ENCODE peak calls at places on chromosomes 12 and 14, in five cellular contexts. One of them, this sample, is unnamed. For H3K4me1, the result is how much of the 10 kb centered on the place peaks cover.

GRCh38 chr14:21913759-21914158 is 240.1 kb upstream of the OR4E1 start:
- DNase-seq in HepG2: peak
- DNase-seq in HCT116: peak
- DNase-seq in K562: peak
- DNase-seq in SK-N-SH: peak
- DNase-seq in this sample: peak

GRCh38 chr14:91119556-91120311 is 5.9 kb downstream of the DGLUCY start:
- DNase-seq in HCT116: peak
- DNase-seq in HepG2: no peak
- DNase-seq in SK-N-SH: no peak
- DNase-seq in K562: no peak
- DNase-seq in this sample: no peak

GRCh38 chr12:30696943-30697342 is 1.3 kb upstream of the IPO8 start:
- DNase-seq in K562: no peak
- DNase-seq in HepG2: no peak
- DNase-seq in SK-N-SH: no peak
- DNase-seq in HCT116: no peak
- DNase-seq in this sample: no peak

GRCh38 chr12:100289011-100289410 is 22.0 kb downstream of the SCYL2 start:
- DNase-seq in K562: no peak
- DNase-seq in HCT116: no peak
- DNase-seq in SK-N-SH: no peak
- DNase-seq in HepG2: no peak
- DNase-seq in this sample: no peak

GRCh38 chr12:52559979-52560378 is 7.0 kb upstream of the KRT71 start:
- DNase-seq in HepG2: no peak
- DNase-seq in HCT116: no peak
- DNase-seq in K562: no peak
- DNase-seq in SK-N-SH: no peak
- DNase-seq in this sample: no peak

GRCh38 chr12:54428050-54429013 is 9.3 kb upstream of the ITGA5 start:
- DNase-seq in HCT116: no peak
- DNase-seq in SK-N-SH: no peak
- DNase-seq in K562: peak
- DNase-seq in HepG2: no peak
- DNase-seq in this sample: no peak

GRCh38 chr12:90058721-90059120 is 350.1 kb upstream of the ATP2B1 start:
- DNase-seq in HCT116: no peak
- DNase-seq in SK-N-SH: no peak
- DNase-seq in K562: no peak
- DNase-seq in HepG2: no peak
- DNase-seq in this sample: no peak

GRCh38 chr12:15522574-15523187 is 200.4 kb downstream of the PTPRO start:
- DNase-seq in HCT116: peak
- DNase-seq in HepG2: peak
- DNase-seq in K562: no peak
- DNase-seq in SK-N-SH: peak
- DNase-seq in this sample: no peak

GRCh38 chr12:121802843-121803698 is 738 bp upstream of the SETD1B start:
- DNase-seq in K562: peak
- DNase-seq in HepG2: peak
- DNase-seq in SK-N-SH: peak
- DNase-seq in HCT116: peak
- DNase-seq in this sample: peak

GRCh38 chr14:37598973-37599526 is 3.6 kb downstream of the TTC6 start:
- DNase-seq in HepG2: no peak
- DNase-seq in K562: no peak
- DNase-seq in HCT116: no peak
- DNase-seq in SK-N-SH: no peak
- DNase-seq in this sample: no peak

GRCh38 chr14:73467377-73467776 is 9.0 kb upstream of the NUMB start:
- DNase-seq in SK-N-SH: no peak
- DNase-seq in K562: peak
- DNase-seq in HCT116: no peak
- DNase-seq in HepG2: no peak
- DNase-seq in this sample: no peak

GRCh38 chr12:131559517-131560516 is 151.1 kb upstream of the SFSWAP start:
- DNase-seq in HCT116: peak
- DNase-seq in HepG2: no peak
- DNase-seq in K562: peak
- DNase-seq in SK-N-SH: no peak
- DNase-seq in this sample: no peak

GRCh38 chr14:89477391-89477790 is 60.4 kb upstream of the FOXN3 start:
- DNase-seq in K562: no peak
- DNase-seq in HepG2: no peak
- DNase-seq in HCT116: no peak
- DNase-seq in SK-N-SH: no peak
- DNase-seq in this sample: no peak

GRCh38 chr12:45227668-45228067 is 11.8 kb downstream of the ANO6 start:
- DNase-seq in HepG2: no peak
- DNase-seq in SK-N-SH: peak
- DNase-seq in K562: no peak
- DNase-seq in HCT116: no peak
- DNase-seq in this sample: no peak

GRCh38 chr14:50955373-50956043 is 11.2 kb upstream of the PYGL start:
- DNase-seq in SK-N-SH: peak
- DNase-seq in HCT116: peak
- DNase-seq in HepG2: peak
- DNase-seq in K562: peak
- DNase-seq in this sample: no peak

DNA sequence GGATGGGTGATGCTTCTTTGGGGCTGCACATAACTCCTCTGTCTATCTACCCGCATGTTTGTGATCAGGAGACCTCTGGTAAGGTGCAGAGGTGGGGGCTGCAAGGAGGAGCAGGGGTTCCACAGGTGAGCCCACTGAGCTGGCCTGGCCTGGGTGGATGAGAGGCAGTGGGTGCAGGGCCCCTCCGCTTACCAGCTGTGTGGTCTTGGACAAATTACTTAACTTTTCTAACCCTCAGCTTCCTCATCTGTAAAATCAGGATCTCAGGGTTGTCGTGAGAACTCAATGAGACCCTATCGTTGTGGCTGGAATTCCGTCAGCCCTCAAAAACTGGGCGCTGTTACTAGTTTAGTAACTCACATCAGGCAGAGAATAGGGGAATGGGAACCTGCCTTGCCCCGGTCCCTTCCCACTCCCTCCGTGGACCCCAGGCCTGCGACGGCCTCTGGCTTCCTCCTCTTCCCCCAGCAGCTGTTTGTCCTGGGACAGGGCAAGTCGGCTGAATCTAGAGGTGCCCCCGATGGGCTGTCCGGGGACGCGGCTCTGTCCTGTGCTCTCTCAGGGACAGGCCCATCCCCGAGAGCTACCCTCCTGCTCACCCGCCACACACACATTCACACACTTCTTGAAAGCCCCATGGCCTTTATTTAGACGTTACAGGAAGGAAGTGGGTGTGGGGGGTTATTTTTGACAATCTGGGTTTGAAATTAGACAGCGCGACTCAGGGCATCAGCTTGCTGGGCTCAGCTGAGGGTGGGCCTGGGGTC is 7.6 kb downstream of the PTPN6 start:
- DNase-seq in HepG2: no peak
- DNase-seq in K562: no peak
- DNase-seq in SK-N-SH: peak
- DNase-seq in HCT116: no peak
- DNase-seq in this sample: no peak
- TF ChIP-seq ZBTB33 in HepG2: no peak
- TF ChIP-seq ZBTB33 in K562: no peak
- TF ChIP-seq ZBTB33 in SK-N-SH: no peak
- TF ChIP-seq ZBTB33 in HCT116: no peak
- TF ChIP-seq ZBTB33 in this sample: no peak

GRCh38 chr14:61587397-61587713 is 108.0 kb upstream of the HIF1A start:
- DNase-seq in HCT116: no peak
- DNase-seq in HepG2: no peak
- DNase-seq in K562: no peak
- DNase-seq in SK-N-SH: no peak
- DNase-seq in this sample: no peak

GRCh38 chr14:61588419-61588901 is 106.9 kb upstream of the HIF1A start:
- DNase-seq in K562: no peak
- DNase-seq in SK-N-SH: no peak
- DNase-seq in HepG2: no peak
- DNase-seq in HCT116: no peak
- DNase-seq in this sample: no peak

GRCh38 chr14:61586539-61587396 is 108.5 kb upstream of the HIF1A start:
- DNase-seq in SK-N-SH: no peak
- DNase-seq in HCT116: no peak
- DNase-seq in HepG2: no peak
- DNase-seq in K562: no peak
- DNase-seq in this sample: no peak

GRCh38 chr14:61591862-61592261 is 103.5 kb upstream of the HIF1A start:
- DNase-seq in SK-N-SH: no peak
- DNase-seq in HepG2: no peak
- DNase-seq in K562: no peak
- DNase-seq in HCT116: no peak
- DNase-seq in this sample: no peak

DNA sequence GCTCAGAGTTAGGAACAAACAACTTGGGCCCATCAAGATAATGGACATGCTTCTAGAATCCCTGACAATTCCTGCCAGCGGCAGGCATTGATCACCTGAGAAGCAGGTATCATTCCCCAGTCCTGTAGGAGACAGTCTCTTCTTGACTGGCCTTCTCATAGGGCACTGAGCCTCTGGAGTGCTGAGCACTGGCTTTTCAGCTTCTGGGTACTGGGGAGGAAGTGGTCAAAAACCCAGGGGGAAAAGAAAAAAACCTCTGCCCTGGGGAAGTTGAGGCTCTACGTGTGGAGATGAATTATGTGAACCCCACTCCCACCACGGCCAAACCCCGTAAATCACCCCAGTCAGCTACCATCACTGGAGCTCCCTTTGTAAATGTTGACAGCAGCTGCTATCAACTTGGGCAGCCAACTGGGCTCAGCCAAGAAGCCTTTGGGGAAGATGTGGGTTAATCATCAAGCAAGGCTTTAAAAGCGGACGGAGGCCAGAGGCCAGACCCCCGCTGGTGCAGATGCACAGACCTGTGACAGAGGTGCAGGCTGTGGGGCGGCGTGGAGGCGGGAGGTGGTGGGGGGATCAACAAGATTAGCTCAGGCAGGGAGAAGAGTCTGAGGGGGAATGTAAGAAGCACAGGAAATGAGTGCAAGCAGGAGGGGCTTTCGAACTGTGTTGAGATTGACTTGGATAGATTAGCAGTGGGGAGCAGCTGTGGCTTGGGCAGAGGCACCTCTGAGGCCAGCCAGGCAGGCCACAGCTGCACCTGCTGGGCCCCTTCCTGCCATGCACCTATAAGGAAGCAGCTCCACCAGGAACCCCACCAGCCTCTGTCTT is 105.4 kb upstream of the HIF1A start:
- DNase-seq in HepG2: no peak
- DNase-seq in SK-N-SH: no peak
- DNase-seq in HCT116: no peak
- DNase-seq in K562: no peak
- DNase-seq in this sample: no peak
- H3K4me1 ChIP-seq in HepG2: under half
- H3K4me1 ChIP-seq in SK-N-SH: under half
- H3K4me1 ChIP-seq in HCT116: under half
- H3K4me1 ChIP-seq in K562: under half
- H3K4me1 ChIP-seq in this sample: under half

GRCh38 chr14:81323094-81323493 is 77.0 kb downstream of the STON2 start:
- DNase-seq in HCT116: no peak
- DNase-seq in HepG2: no peak
- DNase-seq in SK-N-SH: no peak
- DNase-seq in K562: no peak
- DNase-seq in this sample: no peak

GRCh38 chr14:81319946-81320345 is 80.2 kb downstream of the STON2 start:
- DNase-seq in HepG2: no peak
- DNase-seq in K562: no peak
- DNase-seq in HCT116: no peak
- DNase-seq in SK-N-SH: no peak
- DNase-seq in this sample: no peak

GRCh38 chr14:81326451-81326850 is 73.7 kb downstream of the STON2 start:
- DNase-seq in K562: no peak
- DNase-seq in HCT116: no peak
- DNase-seq in HepG2: no peak
- DNase-seq in SK-N-SH: no peak
- DNase-seq in this sample: no peak

GRCh38 chr14:81319314-81319713 is 80.8 kb downstream of the STON2 start:
- DNase-seq in K562: no peak
- DNase-seq in HepG2: peak
- DNase-seq in SK-N-SH: no peak
- DNase-seq in HCT116: no peak
- DNase-seq in this sample: no peak

DNA sequence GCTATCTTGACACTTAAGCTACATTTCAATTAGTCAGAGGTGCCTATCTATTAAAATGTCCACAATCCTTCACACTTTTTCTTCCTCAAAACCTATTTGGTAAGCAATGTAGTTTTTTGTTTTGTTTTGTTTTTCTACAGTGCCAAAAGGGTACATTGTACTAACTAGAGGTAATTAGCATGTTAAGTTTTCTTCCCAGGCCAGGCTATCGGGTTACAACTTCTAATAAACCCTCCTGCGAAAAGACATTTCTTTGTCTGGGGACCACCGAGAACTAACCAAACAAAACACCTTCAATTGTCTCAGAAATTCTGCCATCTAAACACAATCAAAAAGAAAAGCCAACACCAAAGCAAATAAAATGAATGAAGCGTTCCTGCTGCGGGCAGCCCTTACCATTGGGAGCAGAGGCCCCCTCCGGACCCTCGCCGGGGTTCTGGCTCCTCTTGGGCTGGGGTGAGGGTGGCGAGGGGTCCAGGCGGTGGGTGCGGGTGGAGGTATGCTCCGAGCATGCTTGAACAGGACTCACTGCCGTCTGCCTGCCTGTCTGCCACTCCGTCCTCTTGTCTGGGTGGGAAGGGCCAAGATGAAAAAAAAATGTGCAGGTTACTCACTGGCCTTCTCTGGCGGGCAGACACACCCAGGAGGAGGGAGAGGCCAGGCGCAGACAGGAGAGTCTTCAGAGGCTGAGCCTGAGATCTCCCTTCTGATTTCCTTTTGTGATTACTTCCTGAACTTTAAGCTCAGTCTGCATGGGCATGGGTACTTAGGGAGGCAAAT is 76.3 kb downstream of the STON2 start:
- DNase-seq in K562: no peak
- DNase-seq in HCT116: peak
- DNase-seq in HepG2: no peak
- DNase-seq in SK-N-SH: no peak
- DNase-seq in this sample: no peak
- TF ChIP-seq ZBTB33 in K562: peak
- TF ChIP-seq ZBTB33 in HCT116: no peak
- TF ChIP-seq ZBTB33 in HepG2: peak
- TF ChIP-seq ZBTB33 in SK-N-SH: no peak
- TF ChIP-seq ZBTB33 in this sample: no peak

GRCh38 chr12:6264402-6265037 is 46.0 kb upstream of the PLEKHG6 start:
- DNase-seq in HCT116: no peak
- DNase-seq in SK-N-SH: no peak
- DNase-seq in K562: no peak
- DNase-seq in HepG2: no peak
- DNase-seq in this sample: no peak

GRCh38 chr12:6262211-6262610 is 48.3 kb upstream of the PLEKHG6 start:
- DNase-seq in HCT116: no peak
- DNase-seq in SK-N-SH: no peak
- DNase-seq in K562: peak
- DNase-seq in HepG2: no peak
- DNase-seq in this sample: no peak

GRCh38 chr12:6265038-6265405 is 45.5 kb upstream of the PLEKHG6 start:
- DNase-seq in HepG2: no peak
- DNase-seq in K562: no peak
- DNase-seq in HCT116: no peak
- DNase-seq in SK-N-SH: no peak
- DNase-seq in this sample: no peak

GRCh38 chr12:6263931-6264330 is 46.6 kb upstream of the PLEKHG6 start:
- DNase-seq in HCT116: no peak
- DNase-seq in K562: peak
- DNase-seq in SK-N-SH: peak
- DNase-seq in HepG2: peak
- DNase-seq in this sample: no peak

GRCh38 chr12:6262635-6263034 is 47.8 kb upstream of the PLEKHG6 start:
- DNase-seq in SK-N-SH: no peak
- DNase-seq in K562: peak
- DNase-seq in HCT116: no peak
- DNase-seq in HepG2: no peak
- DNase-seq in this sample: no peak
- H3K4me1 ChIP-seq in SK-N-SH: under half
- H3K4me1 ChIP-seq in K562: under half
- H3K4me1 ChIP-seq in HCT116: under half
- H3K4me1 ChIP-seq in HepG2: under half
- H3K4me1 ChIP-seq in this sample: under half